ENCODE peak calls at places on chromosomes 11 and 22, in seven cellular contexts. N, W, B, U, A, G and F are unnamed samples.

GRCh38 chr11:104764718-104765045 is 133.6 kb downstream of the CASP12 start:
- DNase-seq in B (no peak), W (no peak), U (no peak), G (no peak), N (no peak), A (no peak), F (no peak)

GRCh38 chr11:64661146-64661545 is 61.9 kb downstream of the NRXN2 start:
- DNase-seq in B (peak), G (no peak), W (no peak), N (peak), A (no peak), U (no peak), F (no peak)

GRCh38 chr11:70569996-70570692 is 171.8 kb downstream of the CTTN start:
- DNase-seq in G (no peak), U (no peak), N (no peak), B (no peak), A (no peak), W (no peak), F (no peak)

GRCh38 chr22:40594924-40595323 is 41.6 kb downstream of the MRTFA start:
- DNase-seq in B (no peak), G (no peak), A (no peak), U (no peak), N (no peak), W (no peak), F (no peak)

GRCh38 chr11:3095712-3096361 is 38.6 kb upstream of the CARS1 start:
- DNase-seq in W (peak), N (peak), G (no peak), U (no peak), B (peak), A (no peak), F (no peak)

GRCh38 chr11:74371269-74372039 is 26.8 kb downstream of the PGM2L1 start:
- DNase-seq in W (no peak), U (no peak), B (no peak), N (peak), A (no peak), G (no peak), F (no peak)

GRCh38 chr22:47064416-47064815 is 302.0 kb downstream of the TBC1D22A start:
- DNase-seq in B (no peak), A (no peak), G (no peak), N (no peak), W (no peak), U (no peak), F (no peak)

GRCh38 chr22:43378011-43378704 is 33.7 kb upstream of the MPPED1 start:
- DNase-seq in G (no peak), U (no peak), W (no peak), N (no peak), B (no peak), A (no peak), F (no peak)

GRCh38 chr11:112082729-112083128 is 3.8 kb downstream of the TIMM8B start:
- DNase-seq in W (no peak), A (no peak), B (peak), G (no peak), U (peak), N (no peak), F (no peak)

GRCh38 chr11:44989831-44990566 is 39.3 kb upstream of the TP53I11 start:
- DNase-seq in N (no peak), G (peak), U (no peak), B (peak), W (no peak), A (peak), F (no peak)

GRCh38 chr11:118953265-118953664 is 2.8 kb upstream of the UPK2 start:
- DNase-seq in W (peak), G (no peak), B (no peak), N (no peak), U (no peak), A (peak), F (peak)